ENCODE peak calls at places on chromosomes 5 and 9, in ten cellular contexts. One of them, this sample, is unnamed.

GRCh38 chr5:15260347-15261278 is 239.4 kb upstream of the FBXL7 start:
- ATAC-seq in stimulated activated naive B cell treated with anti-CD40 and anti-IgM and Interleukin-4, amounts not matched to agents 10 μg/mL and 1 μg/mL and 100 μg/mL, for 72 hours: no peak
- ATAC-seq in CD8-positive, alpha-beta T cell: no peak
- ATAC-seq in lower lobe of right lung: no peak
- ATAC-seq in stimulated activated memory B cell treated with anti-CD40 and anti-IgM and Interleukin-4, amounts not matched to agents 10 μg/mL and 1 μg/mL and 100 μg/mL, for 72 hours: no peak
- ATAC-seq in sciatic nerve: no peak
- ATAC-seq in upper lobe of left lung: no peak
- ATAC-seq in pancreas: no peak
- ATAC-seq in stimulated activated effector memory CD8-positive, alpha-beta T cell treated with anti-CD3 and anti-CD28 coated beads, Interleukin-12 subunit alpha, Interleukin-12 subunit beta, amount 100 ng/mL, for 72 hours: no peak
- ATAC-seq in right cardiac atrium: peak; percentile 73
- ATAC-seq in this sample: no peak

GRCh38 chr9:89536145-89536574 is 38.2 kb upstream of the SEMA4D start:
- ATAC-seq in stimulated activated naive B cell treated with anti-CD40 and anti-IgM and Interleukin-4, amounts not matched to agents 10 μg/mL and 1 μg/mL and 100 μg/mL, for 72 hours: peak; percentile 56
- ATAC-seq in CD8-positive, alpha-beta T cell: peak; percentile 83
- ATAC-seq in lower lobe of right lung: peak; percentile 58
- ATAC-seq in stimulated activated memory B cell treated with anti-CD40 and anti-IgM and Interleukin-4, amounts not matched to agents 10 μg/mL and 1 μg/mL and 100 μg/mL, for 72 hours: peak; percentile 34
- ATAC-seq in sciatic nerve: no peak
- ATAC-seq in upper lobe of left lung: no peak
- ATAC-seq in pancreas: no peak
- ATAC-seq in stimulated activated effector memory CD8-positive, alpha-beta T cell treated with anti-CD3 and anti-CD28 coated beads, Interleukin-12 subunit alpha, Interleukin-12 subunit beta, amount 100 ng/mL, for 72 hours: peak; percentile 78
- ATAC-seq in right cardiac atrium: no peak
- ATAC-seq in this sample: no peak

GRCh38 chr9:136140046-136140445 is 21.4 kb upstream of the TMEM250 start:
- ATAC-seq in stimulated activated naive B cell treated with anti-CD40 and anti-IgM and Interleukin-4, amounts not matched to agents 10 μg/mL and 1 μg/mL and 100 μg/mL, for 72 hours: no peak
- ATAC-seq in CD8-positive, alpha-beta T cell: no peak
- ATAC-seq in lower lobe of right lung: no peak
- ATAC-seq in stimulated activated memory B cell treated with anti-CD40 and anti-IgM and Interleukin-4, amounts not matched to agents 10 μg/mL and 1 μg/mL and 100 μg/mL, for 72 hours: no peak
- ATAC-seq in sciatic nerve: no peak
- ATAC-seq in upper lobe of left lung: no peak
- ATAC-seq in pancreas: no peak
- ATAC-seq in stimulated activated effector memory CD8-positive, alpha-beta T cell treated with anti-CD3 and anti-CD28 coated beads, Interleukin-12 subunit alpha, Interleukin-12 subunit beta, amount 100 ng/mL, for 72 hours: no peak
- ATAC-seq in right cardiac atrium: no peak
- ATAC-seq in this sample: no peak

GRCh38 chr9:113785334-113785733 is 90.8 kb upstream of the ZNF618 start:
- ATAC-seq in stimulated activated naive B cell treated with anti-CD40 and anti-IgM and Interleukin-4, amounts not matched to agents 10 μg/mL and 1 μg/mL and 100 μg/mL, for 72 hours: no peak
- ATAC-seq in CD8-positive, alpha-beta T cell: no peak
- ATAC-seq in lower lobe of right lung: peak; percentile 56
- ATAC-seq in stimulated activated memory B cell treated with anti-CD40 and anti-IgM and Interleukin-4, amounts not matched to agents 10 μg/mL and 1 μg/mL and 100 μg/mL, for 72 hours: no peak
- ATAC-seq in sciatic nerve: peak; percentile 50
- ATAC-seq in upper lobe of left lung: no peak
- ATAC-seq in pancreas: peak; percentile 69
- ATAC-seq in stimulated activated effector memory CD8-positive, alpha-beta T cell treated with anti-CD3 and anti-CD28 coated beads, Interleukin-12 subunit alpha, Interleukin-12 subunit beta, amount 100 ng/mL, for 72 hours: no peak
- ATAC-seq in right cardiac atrium: peak; percentile 71
- ATAC-seq in this sample: no peak

GRCh38 chr5:119470851-119471451 is 18.7 kb downstream of the HSD17B4 start:
- ATAC-seq in stimulated activated naive B cell treated with anti-CD40 and anti-IgM and Interleukin-4, amounts not matched to agents 10 μg/mL and 1 μg/mL and 100 μg/mL, for 72 hours: peak; percentile 35
- ATAC-seq in CD8-positive, alpha-beta T cell: no peak
- ATAC-seq in lower lobe of right lung: peak; percentile 53
- ATAC-seq in stimulated activated memory B cell treated with anti-CD40 and anti-IgM and Interleukin-4, amounts not matched to agents 10 μg/mL and 1 μg/mL and 100 μg/mL, for 72 hours: no peak
- ATAC-seq in sciatic nerve: no peak
- ATAC-seq in upper lobe of left lung: no peak
- ATAC-seq in pancreas: peak; percentile 66
- ATAC-seq in stimulated activated effector memory CD8-positive, alpha-beta T cell treated with anti-CD3 and anti-CD28 coated beads, Interleukin-12 subunit alpha, Interleukin-12 subunit beta, amount 100 ng/mL, for 72 hours: no peak
- ATAC-seq in right cardiac atrium: no peak
- ATAC-seq in this sample: no peak

GRCh38 chr5:163467682-163468081 is 7.2 kb downstream of the HMMR start:
- ATAC-seq in stimulated activated naive B cell treated with anti-CD40 and anti-IgM and Interleukin-4, amounts not matched to agents 10 μg/mL and 1 μg/mL and 100 μg/mL, for 72 hours: no peak
- ATAC-seq in CD8-positive, alpha-beta T cell: no peak
- ATAC-seq in lower lobe of right lung: no peak
- ATAC-seq in stimulated activated memory B cell treated with anti-CD40 and anti-IgM and Interleukin-4, amounts not matched to agents 10 μg/mL and 1 μg/mL and 100 μg/mL, for 72 hours: no peak
- ATAC-seq in sciatic nerve: no peak
- ATAC-seq in upper lobe of left lung: no peak
- ATAC-seq in pancreas: no peak
- ATAC-seq in stimulated activated effector memory CD8-positive, alpha-beta T cell treated with anti-CD3 and anti-CD28 coated beads, Interleukin-12 subunit alpha, Interleukin-12 subunit beta, amount 100 ng/mL, for 72 hours: no peak
- ATAC-seq in right cardiac atrium: no peak
- ATAC-seq in this sample: no peak

GRCh38 chr5:72412283-72413055 is 92.3 kb downstream of the PTCD2 start:
- ATAC-seq in stimulated activated naive B cell treated with anti-CD40 and anti-IgM and Interleukin-4, amounts not matched to agents 10 μg/mL and 1 μg/mL and 100 μg/mL, for 72 hours: no peak
- ATAC-seq in CD8-positive, alpha-beta T cell: no peak
- ATAC-seq in lower lobe of right lung: peak; percentile 31
- ATAC-seq in stimulated activated memory B cell treated with anti-CD40 and anti-IgM and Interleukin-4, amounts not matched to agents 10 μg/mL and 1 μg/mL and 100 μg/mL, for 72 hours: no peak
- ATAC-seq in sciatic nerve: no peak
- ATAC-seq in upper lobe of left lung: no peak
- ATAC-seq in pancreas: no peak
- ATAC-seq in stimulated activated effector memory CD8-positive, alpha-beta T cell treated with anti-CD3 and anti-CD28 coated beads, Interleukin-12 subunit alpha, Interleukin-12 subunit beta, amount 100 ng/mL, for 72 hours: no peak
- ATAC-seq in right cardiac atrium: no peak
- ATAC-seq in this sample: no peak

GRCh38 chr5:149728303-149728702 is 1.8 kb upstream of the PPARGC1B start:
- ATAC-seq in stimulated activated naive B cell treated with anti-CD40 and anti-IgM and Interleukin-4, amounts not matched to agents 10 μg/mL and 1 μg/mL and 100 μg/mL, for 72 hours: no peak
- ATAC-seq in CD8-positive, alpha-beta T cell: no peak
- ATAC-seq in lower lobe of right lung: no peak
- ATAC-seq in stimulated activated memory B cell treated with anti-CD40 and anti-IgM and Interleukin-4, amounts not matched to agents 10 μg/mL and 1 μg/mL and 100 μg/mL, for 72 hours: no peak
- ATAC-seq in sciatic nerve: no peak
- ATAC-seq in upper lobe of left lung: no peak
- ATAC-seq in pancreas: no peak
- ATAC-seq in stimulated activated effector memory CD8-positive, alpha-beta T cell treated with anti-CD3 and anti-CD28 coated beads, Interleukin-12 subunit alpha, Interleukin-12 subunit beta, amount 100 ng/mL, for 72 hours: no peak
- ATAC-seq in right cardiac atrium: no peak
- ATAC-seq in this sample: no peak

GRCh38 chr9:89149726-89150125 is 28.9 kb downstream of the SHC3 start:
- ATAC-seq in stimulated activated naive B cell treated with anti-CD40 and anti-IgM and Interleukin-4, amounts not matched to agents 10 μg/mL and 1 μg/mL and 100 μg/mL, for 72 hours: no peak
- ATAC-seq in CD8-positive, alpha-beta T cell: no peak
- ATAC-seq in lower lobe of right lung: no peak
- ATAC-seq in stimulated activated memory B cell treated with anti-CD40 and anti-IgM and Interleukin-4, amounts not matched to agents 10 μg/mL and 1 μg/mL and 100 μg/mL, for 72 hours: no peak
- ATAC-seq in sciatic nerve: no peak
- ATAC-seq in upper lobe of left lung: no peak
- ATAC-seq in pancreas: no peak
- ATAC-seq in stimulated activated effector memory CD8-positive, alpha-beta T cell treated with anti-CD3 and anti-CD28 coated beads, Interleukin-12 subunit alpha, Interleukin-12 subunit beta, amount 100 ng/mL, for 72 hours: no peak
- ATAC-seq in right cardiac atrium: no peak
- ATAC-seq in this sample: no peak

GRCh38 chr5:16625116-16625515 is 8.3 kb upstream of the RETREG1 start:
- ATAC-seq in stimulated activated naive B cell treated with anti-CD40 and anti-IgM and Interleukin-4, amounts not matched to agents 10 μg/mL and 1 μg/mL and 100 μg/mL, for 72 hours: peak; percentile 53
- ATAC-seq in CD8-positive, alpha-beta T cell: no peak
- ATAC-seq in lower lobe of right lung: peak; percentile 20
- ATAC-seq in stimulated activated memory B cell treated with anti-CD40 and anti-IgM and Interleukin-4, amounts not matched to agents 10 μg/mL and 1 μg/mL and 100 μg/mL, for 72 hours: peak; percentile 56
- ATAC-seq in sciatic nerve: no peak
- ATAC-seq in upper lobe of left lung: no peak
- ATAC-seq in pancreas: no peak
- ATAC-seq in stimulated activated effector memory CD8-positive, alpha-beta T cell treated with anti-CD3 and anti-CD28 coated beads, Interleukin-12 subunit alpha, Interleukin-12 subunit beta, amount 100 ng/mL, for 72 hours: no peak
- ATAC-seq in right cardiac atrium: peak; percentile 78
- ATAC-seq in this sample: no peak

GRCh38 chr5:61665939-61666621 is 334.0 kb downstream of the ZSWIM6 start:
- ATAC-seq in stimulated activated naive B cell treated with anti-CD40 and anti-IgM and Interleukin-4, amounts not matched to agents 10 μg/mL and 1 μg/mL and 100 μg/mL, for 72 hours: no peak
- ATAC-seq in CD8-positive, alpha-beta T cell: no peak
- ATAC-seq in lower lobe of right lung: peak; percentile 49
- ATAC-seq in stimulated activated memory B cell treated with anti-CD40 and anti-IgM and Interleukin-4, amounts not matched to agents 10 μg/mL and 1 μg/mL and 100 μg/mL, for 72 hours: no peak
- ATAC-seq in sciatic nerve: peak; percentile 56
- ATAC-seq in upper lobe of left lung: peak; percentile 5
- ATAC-seq in pancreas: peak; percentile 58
- ATAC-seq in stimulated activated effector memory CD8-positive, alpha-beta T cell treated with anti-CD3 and anti-CD28 coated beads, Interleukin-12 subunit alpha, Interleukin-12 subunit beta, amount 100 ng/mL, for 72 hours: no peak
- ATAC-seq in right cardiac atrium: peak; percentile 61
- ATAC-seq in this sample: peak; percentile 47

This sample was measured in gastroesophageal sphincter.